ENCODE peak calls at places on chromosomes 7 and 10, in four cellular contexts. T is A549, P is HepG2, K is K562. A is an unnamed sample.

GRCh38 chr10:122251459-122252255 is 19.4 kb upstream of the BTBD16 start:
- DNase-seq in T (no peak), P (no peak), K (no peak), A (peak)

GRCh38 chr7:105664816-105665525 is 83.7 kb upstream of the EFCAB10 start:
- DNase-seq in T (peak), P (peak), K (peak), A (peak)

GRCh38 chr7:150399861-150400778 is 21.0 kb downstream of the ZNF775 start:
- DNase-seq in T (peak), P (no peak), K (peak), A (peak)

GRCh38 chr10:43390333-43390732 is 18.7 kb downstream of the HNRNPF start:
- DNase-seq in T (no peak), P (no peak), K (no peak), A (no peak)

GRCh38 chr10:129415261-129416135 is 51.5 kb upstream of the MGMT start:
- DNase-seq in T (no peak), P (no peak), K (no peak), A (no peak)

GRCh38 chr7:2687338-2687869 is 598 bp upstream of the AMZ1 start:
- DNase-seq in T (no peak), P (no peak), K (no peak), A (peak)

GRCh38 chr7:35723011-35723410 is 28.1 kb upstream of the HERPUD2 start:
- DNase-seq in T (peak), P (no peak), K (no peak), A (peak)

GRCh38 chr7:2530076-2530967 is 10.7 kb downstream of the LFNG start:
- DNase-seq in T (no peak), P (no peak), K (peak), A (no peak)

GRCh38 chr10:3763035-3763456 is 22.0 kb downstream of the KLF6 start:
- DNase-seq in T (peak), P (no peak), K (peak), A (peak)

DNA sequence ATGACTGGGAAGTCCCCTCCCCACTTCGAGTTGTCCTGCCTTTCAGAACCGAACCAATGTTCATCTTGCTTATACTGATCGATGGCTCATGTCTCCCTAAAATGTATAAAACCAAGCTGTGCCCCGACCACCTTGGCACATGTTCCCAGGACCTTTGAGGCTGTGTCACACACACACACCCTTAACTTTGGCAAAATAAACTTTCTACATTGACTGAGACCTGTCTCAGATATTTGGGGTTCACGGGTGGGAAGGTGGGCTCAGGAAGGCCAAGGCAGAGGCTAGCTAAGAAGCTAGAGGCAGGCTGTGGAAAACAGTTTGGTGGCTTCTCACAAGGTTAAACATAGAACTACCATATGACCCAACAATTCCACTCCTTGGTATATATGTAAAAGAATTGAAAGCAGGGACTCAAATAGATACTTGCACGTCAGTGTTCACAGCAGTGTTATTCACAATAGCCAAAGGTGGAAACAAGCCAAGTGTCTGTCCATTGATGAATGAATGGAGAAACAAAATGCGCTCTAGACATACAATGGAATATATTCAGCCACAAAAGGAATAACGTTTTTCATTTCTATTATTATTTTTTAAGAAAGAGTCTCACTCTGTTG is 15.4 kb downstream of the PRF1 start:
- DNase-seq in T (no peak), P (no peak), K (no peak), A (no peak)
- TF ChIP-seq MAZ in T (no peak), P (no peak), K (no peak), A (no peak)

GRCh38 chr7:255038-255435 is 34.9 kb upstream of the FOXL3 start:
- DNase-seq in T (no peak), P (no peak), K (no peak), A (no peak)
- TF ChIP-seq MAZ in T (no peak), P (no peak), K (no peak), A (no peak)

GRCh38 chr10:117651121-117651520 is 108.6 kb downstream of the EMX2 start:
- DNase-seq in T (no peak), P (no peak), K (no peak), A (no peak)

GRCh38 chr10:117652228-117653169 is 110.0 kb downstream of the EMX2 start:
- DNase-seq in T (no peak), P (no peak), K (no peak), A (no peak)

GRCh38 chr10:117654105-117654504 is 111.6 kb downstream of the EMX2 start:
- DNase-seq in T (no peak), P (no peak), K (no peak), A (no peak)

GRCh38 chr10:117656385-117657367 is 114.1 kb downstream of the EMX2 start:
- DNase-seq in T (no peak), P (no peak), K (no peak), A (no peak)

GRCh38 chr10:117653170-117653515 is 110.6 kb downstream of the EMX2 start:
- DNase-seq in T (peak), P (peak), K (no peak), A (peak)
- TF ChIP-seq MAZ in T (no peak), P (no peak), K (no peak), A (no peak)

DNA sequence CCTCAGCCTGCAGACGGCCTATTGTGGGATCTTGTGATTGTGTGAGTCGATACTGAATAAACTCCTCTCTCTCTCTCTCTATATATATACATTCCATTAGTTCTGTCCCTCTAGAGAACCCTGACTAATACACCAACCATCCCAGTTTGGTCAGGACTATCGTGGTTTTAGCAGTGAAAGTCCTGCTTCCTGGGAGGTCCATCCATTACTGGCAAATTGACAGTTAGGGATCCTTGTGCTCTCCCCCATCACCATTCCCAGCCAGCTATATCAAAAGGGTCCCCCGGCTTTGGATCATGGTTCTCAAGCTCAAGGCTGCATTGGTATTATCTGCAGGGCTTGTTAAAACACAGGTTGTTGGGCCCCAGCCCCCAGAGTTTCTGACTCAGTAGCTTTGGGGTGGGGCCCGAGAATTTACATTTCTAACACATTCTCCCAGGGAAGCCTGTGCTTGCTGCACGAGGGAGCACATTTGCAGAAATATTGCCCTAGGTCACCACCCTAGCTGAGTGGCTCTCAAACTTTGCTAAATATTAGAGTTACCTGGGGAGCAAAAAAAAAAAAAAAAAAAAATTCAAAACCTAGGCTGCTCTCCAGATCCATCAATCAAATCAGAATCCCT is 899.1 kb upstream of the AUTS2 start:
- DNase-seq in T (peak), P (no peak), K (no peak), A (peak)
- TF ChIP-seq MAZ in T (no peak), P (no peak), K (no peak), A (no peak)

GRCh38 chr7:696426-697258 is 29.9 kb upstream of the DNAAF5 start:
- DNase-seq in T (no peak), P (no peak), K (no peak), A (no peak)

GRCh38 chr7:698515-699259 is 27.8 kb upstream of the DNAAF5 start:
- DNase-seq in T (no peak), P (no peak), K (no peak), A (no peak)

GRCh38 chr7:697259-697615 is 29.3 kb upstream of the DNAAF5 start:
- DNase-seq in T (no peak), P (no peak), K (no peak), A (no peak)

GRCh38 chr7:701086-701671 is 25.3 kb upstream of the DNAAF5 start:
- DNase-seq in T (no peak), P (no peak), K (no peak), A (no peak)

DNA sequence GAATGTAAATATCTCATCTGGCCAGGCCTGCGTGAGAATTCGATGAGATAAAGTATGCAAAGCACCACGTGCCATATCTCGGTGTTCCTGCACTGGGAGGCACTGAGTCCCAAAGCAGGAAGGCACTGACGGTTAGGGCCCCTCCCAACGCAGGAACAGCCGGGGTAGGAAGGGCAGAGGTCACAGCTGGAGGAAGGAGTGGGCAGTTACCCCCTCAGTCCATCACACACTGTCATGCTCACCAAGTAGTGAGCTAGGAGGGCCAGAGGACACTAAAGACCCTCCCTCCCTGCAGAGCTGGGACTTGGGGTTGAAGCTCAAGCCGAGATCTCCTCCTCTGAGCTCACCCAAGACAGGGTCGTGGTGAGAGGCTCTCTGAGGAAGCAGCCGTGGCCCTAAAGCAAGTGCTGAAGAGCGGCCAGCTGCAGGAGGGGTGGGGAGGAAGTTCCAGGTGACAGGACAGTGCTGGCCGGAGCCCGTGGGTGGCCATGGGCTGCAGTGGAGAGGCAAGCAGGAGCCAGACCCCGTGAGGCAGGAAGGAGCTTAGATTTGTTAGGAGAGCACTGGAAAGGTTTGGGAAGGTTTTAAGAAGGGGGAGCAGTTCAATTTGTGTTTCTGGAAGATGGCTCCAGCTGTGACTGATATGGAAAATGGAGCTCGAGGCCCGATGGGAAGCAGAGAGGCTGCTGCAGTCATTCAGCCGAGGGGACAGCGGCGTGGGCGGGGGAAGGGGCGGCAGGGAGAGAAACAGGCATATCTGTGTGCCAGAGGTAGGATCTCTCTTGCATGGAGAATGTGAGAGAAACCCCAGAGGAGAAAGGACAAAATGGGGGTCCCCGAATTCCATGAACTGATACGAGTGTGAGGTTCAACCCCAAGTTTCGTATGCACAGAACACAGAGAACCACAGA is 27.0 kb upstream of the DNAAF5 start:
- DNase-seq in T (no peak), P (no peak), K (no peak), A (peak)
- TF ChIP-seq MAZ in T (no peak), P (no peak), K (no peak), A (no peak)

GRCh38 chr10:28532509-28533314 is at the start of gene WAC:
- DNase-seq in T (peak), P (peak), K (peak), A (peak)

GRCh38 chr10:28532223-28532508 is 752 bp upstream of the WAC start:
- DNase-seq in T (no peak), P (peak), K (no peak), A (no peak)

GRCh38 chr10:28533315-28533564 is 322 bp downstream of the WAC start:
- DNase-seq in T (no peak), P (no peak), K (no peak), A (no peak)

GRCh38 chr10:28535846-28536245 is 2.9 kb downstream of the WAC start:
- DNase-seq in T (no peak), P (no peak), K (no peak), A (no peak)

GRCh38 chr10:28533571-28534304 is 820 bp downstream of the WAC start:
- DNase-seq in T (peak), P (peak), K (peak), A (peak)
- TF ChIP-seq MAZ in T (no peak), P (no peak), K (peak), A (peak)

GRCh38 chr10:25912796-25913195 is 21.2 kb upstream of the MYO3A start:
- DNase-seq in T (no peak), P (no peak), K (no peak), A (no peak)
- TF ChIP-seq MAZ in T (no peak), P (no peak), K (no peak), A (no peak)

GRCh38 chr7:44320794-44321371 is 4.5 kb downstream of the CAMK2B start:
- DNase-seq in T (no peak), P (no peak), K (no peak), A (no peak)
- TF ChIP-seq MAZ in T (no peak), P (no peak), K (no peak), A (no peak)

DNA sequence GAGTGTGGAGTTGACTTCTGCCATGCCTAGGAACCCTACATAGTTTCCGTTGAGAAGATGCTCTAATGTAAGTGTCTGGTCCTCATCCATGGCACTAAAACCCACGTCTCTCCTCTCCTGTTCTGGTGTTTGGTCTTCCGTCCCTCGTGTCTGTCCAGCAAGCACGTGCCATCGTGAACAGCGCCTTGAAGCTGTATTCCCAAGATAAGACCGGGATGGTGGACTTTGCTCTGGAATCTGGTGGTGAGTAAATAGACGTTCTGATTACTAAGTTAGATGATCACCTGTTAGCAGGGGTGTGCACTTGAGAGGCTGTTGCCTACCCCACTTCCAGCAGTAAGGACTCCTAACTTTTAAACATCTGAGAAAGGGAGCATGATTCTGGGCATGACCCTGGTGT is 15.1 kb upstream of the GET4 start:
- DNase-seq in T (no peak), P (peak), K (no peak), A (no peak)
- TF ChIP-seq MAZ in T (no peak), P (no peak), K (no peak), A (no peak)

GRCh38 chr10:18483787-18484186 is 167.6 kb downstream of the NSUN6 start:
- DNase-seq in T (no peak), P (no peak), K (no peak), A (no peak)
- TF ChIP-seq MAZ in T (no peak), P (no peak), K (no peak), A (no peak)

A was measured in IMR-90.